ENCODE peak calls at places on chromosomes 13 and 19, in six cellular contexts. L is NCI-H1436; Z is HS-27A; A is iPS-NIHi11; W is RWPE1; O is stimulated activated CD4-positive, alpha-beta T cell treated with anti-CD3 and anti-CD28 coated beads, Interleukin-12 subunit alpha, Interleukin-12 subunit beta, amount 100 ng/mL, for 24 hours. I is an unnamed sample.

GRCh38 chr13:47932953-47933687 is 68.0 kb downstream of the SUCLA2 start:
- DNase-seq in O (no peak), W (no peak), L (no peak), Z (no peak), A (no peak), I (peak; percentile 54)

GRCh38 chr13:99320693-99321481 is 13.7 kb upstream of the GPR183 start:
- DNase-seq in Z (peak; percentile 50), A (no peak), W (peak; percentile 34), L (no peak), O (no peak), I (no peak)

GRCh38 chr19:44521370-44521769 is 8.1 kb downstream of the CEACAM20 start:
- DNase-seq in L (no peak), W (no peak), Z (no peak), O (no peak), A (no peak), I (no peak)

GRCh38 chr19:8208119-8208709 is 956 bp upstream of the CERS4 start:
- DNase-seq in L (no peak), Z (no peak), O (no peak), W (no peak), A (peak; percentile 28), I (peak; percentile 68)

GRCh38 chr19:36577271-36577996 is 4.3 kb upstream of the ZNF529 start:
- DNase-seq in L (no peak), A (no peak), Z (no peak), W (no peak), O (no peak), I (peak; percentile 73)

GRCh38 chr19:20503536-20503935 is 62.0 kb downstream of the ZNF737 start:
- DNase-seq in L (no peak), Z (peak; percentile 2), W (peak; percentile 1), O (no peak), A (no peak), I (no peak)

GRCh38 chr19:6275170-6275744 is 4.5 kb downstream of the MLLT1 start:
- DNase-seq in L (no peak), Z (no peak), A (no peak), W (no peak), O (no peak), I (no peak)

GRCh38 chr13:39273953-39274352 is 235.7 kb downstream of the NHLRC3 start:
- DNase-seq in W (peak; percentile 4), L (no peak), Z (no peak), A (peak; percentile 36), O (no peak), I (peak; percentile 47)